ENCODE peak calls at places on chromosomes 6 and 20, in six cellular contexts. J, D, M, F, L and S are unnamed samples. For H3K36me3, the result is how much of the 10 kb centered on the place peaks cover.

GRCh38 chr6:10603265-10603664 is 82.1 kb downstream of the GCNT2 start:
- DNase-seq in J (no peak), D (peak), M (no peak), F (no peak), L (no peak), S (no peak)

GRCh38 chr20:24934716-24935115 is 14.4 kb upstream of the CST7 start:
- DNase-seq in J (no peak), D (no peak), M (no peak), F (no peak), L (no peak), S (no peak)

GRCh38 chr20:24567508-24567907 is 98.1 kb downstream of the SYNDIG1 start:
- DNase-seq in J (no peak), D (no peak), M (no peak), F (no peak), L (no peak), S (no peak)

GRCh38 chr6:44076366-44077200 is 50.7 kb downstream of the MRPL14 start:
- DNase-seq in J (no peak), D (peak), M (peak), F (no peak), L (peak), S (peak)

GRCh38 chr20:29740601-29740950 is 1516.9 kb upstream of the DEFB115 start:
- DNase-seq in J (no peak), D (no peak), M (no peak), F (no peak), L (no peak), S (no peak)

GRCh38 chr20:54690323-54690722 is 214.9 kb downstream of the DOK5 start:
- DNase-seq in J (no peak), D (no peak), M (no peak), F (no peak), L (no peak), S (no peak)

GRCh38 chr20:36775826-36776225 is 2.3 kb upstream of the DSN1 start:
- DNase-seq in J (no peak), D (no peak), M (no peak), F (no peak), L (no peak), S (no peak)

GRCh38 chr6:160238786-160239751 is 19.6 kb downstream of the SLC22A2 start:
- DNase-seq in J (no peak), D (no peak), M (no peak), F (no peak), L (no peak), S (no peak)

GRCh38 chr6:167750956-167751358 is 75.8 kb upstream of the AFDN start:
- DNase-seq in J (no peak), D (peak), M (no peak), F (no peak), L (peak), S (peak)

GRCh38 chr6:100202417-100203194 is 208.6 kb upstream of the MCHR2 start:
- DNase-seq in J (no peak), D (no peak), M (no peak), F (peak), L (no peak), S (no peak)

GRCh38 chr20:9514072-9514460 is 324 bp upstream of the LAMP5 start:
- DNase-seq in J (no peak), D (no peak), M (no peak), F (no peak), L (no peak), S (no peak)

GRCh38 chr6:3403244-3404154 is 53.4 kb downstream of the SLC22A23 start:
- DNase-seq in J (no peak), D (no peak), M (peak), F (no peak), L (no peak), S (peak)

GRCh38 chr6:97316982-97317381 is 34.0 kb upstream of the MMS22L start:
- DNase-seq in J (no peak), D (no peak), M (no peak), F (no peak), L (no peak), S (no peak)

GRCh38 chr6:151914475-151914874 is 107.0 kb downstream of the ESR1 start:
- DNase-seq in J (no peak), D (no peak), M (no peak), F (no peak), L (no peak), S (no peak)

GRCh38 chr6:106186714-106187113 is 100.6 kb downstream of the PRDM1 start:
- DNase-seq in J (no peak), D (no peak), M (no peak), F (no peak), L (no peak), S (no peak)

GRCh38 chr6:88143768-88144167 is 22.4 kb downstream of the CNR1 start:
- DNase-seq in J (no peak), D (no peak), M (no peak), F (no peak), L (no peak), S (no peak)

GRCh38 chr6:1404066-1404712 is 14.8 kb downstream of the FOXF2 start:
- DNase-seq in J (no peak), D (no peak), M (no peak), F (no peak), L (no peak), S (peak)

GRCh38 chr6:133673056-133673455 is 215.9 kb upstream of the TCF21 start:
- DNase-seq in J (no peak), D (no peak), M (no peak), F (no peak), L (no peak), S (no peak)

GRCh38 chr6:153099636-153100035 is 31.4 kb downstream of the RGS17 start:
- DNase-seq in J (no peak), D (no peak), M (no peak), F (no peak), L (no peak), S (no peak)

GRCh38 chr6:112029045-112029822 is 24.7 kb upstream of the CCN6 start:
- DNase-seq in J (no peak), D (peak), M (peak), F (peak), L (peak), S (no peak)

GRCh38 chr20:53902968-53903651 is 167.3 kb downstream of the BCAS1 start:
- DNase-seq in J (no peak), D (no peak), M (no peak), F (no peak), L (no peak), S (no peak)

GRCh38 chr20:46398963-46399362 is 7.5 kb downstream of the ELMO2 start:
- DNase-seq in J (no peak), D (no peak), M (no peak), F (no peak), L (no peak), S (no peak)

GRCh38 chr6:135210632-135211305 is 29.7 kb downstream of the MYB start:
- DNase-seq in J (no peak), D (no peak), M (no peak), F (no peak), L (no peak), S (no peak)

GRCh38 chr6:63740709-63741108 is 105.1 kb downstream of the PHF3 start:
- DNase-seq in J (no peak), D (no peak), M (no peak), F (no peak), L (no peak), S (no peak)

GRCh38 chr6:20661721-20662120 is 127.5 kb downstream of the CDKAL1 start:
- DNase-seq in J (no peak), D (no peak), M (no peak), F (no peak), L (no peak), S (no peak)

GRCh38 chr20:50559149-50559548 is 49.0 kb downstream of the PTPN1 start:
- DNase-seq in J (no peak), D (no peak), M (no peak), F (no peak), L (no peak), S (no peak)

GRCh38 chr6:157906537-157907061 is 75.1 kb upstream of the SYNJ2 start:
- DNase-seq in J (no peak), D (no peak), M (no peak), F (no peak), L (no peak), S (no peak)

GRCh38 chr20:48826883-48827771 is 672 bp downstream of the PREX1 start:
- DNase-seq in J (no peak), D (no peak), M (no peak), F (no peak), L (no peak), S (no peak)

GRCh38 chr6:49523901-49524300 is 24.2 kb downstream of the GLYATL3 start:
- DNase-seq in J (no peak), D (no peak), M (no peak), F (no peak), L (no peak), S (no peak)

GRCh38 chr20:17602493-17602892 is 32.6 kb downstream of the DSTN start:
- DNase-seq in J (no peak), D (no peak), M (no peak), F (no peak), L (no peak), S (no peak)

GRCh38 chr20:17601957-17602356 is 32.1 kb downstream of the DSTN start:
- DNase-seq in J (no peak), D (no peak), M (no peak), F (no peak), L (no peak), S (no peak)

GRCh38 chr20:17606001-17606400 is 36.1 kb downstream of the DSTN start:
- DNase-seq in J (no peak), D (no peak), M (no peak), F (no peak), L (no peak), S (no peak)

GRCh38 chr20:17608701-17609497 is 39.0 kb downstream of the DSTN start:
- DNase-seq in J (no peak), D (no peak), M (no peak), F (no peak), L (no peak), S (peak)

DNA sequence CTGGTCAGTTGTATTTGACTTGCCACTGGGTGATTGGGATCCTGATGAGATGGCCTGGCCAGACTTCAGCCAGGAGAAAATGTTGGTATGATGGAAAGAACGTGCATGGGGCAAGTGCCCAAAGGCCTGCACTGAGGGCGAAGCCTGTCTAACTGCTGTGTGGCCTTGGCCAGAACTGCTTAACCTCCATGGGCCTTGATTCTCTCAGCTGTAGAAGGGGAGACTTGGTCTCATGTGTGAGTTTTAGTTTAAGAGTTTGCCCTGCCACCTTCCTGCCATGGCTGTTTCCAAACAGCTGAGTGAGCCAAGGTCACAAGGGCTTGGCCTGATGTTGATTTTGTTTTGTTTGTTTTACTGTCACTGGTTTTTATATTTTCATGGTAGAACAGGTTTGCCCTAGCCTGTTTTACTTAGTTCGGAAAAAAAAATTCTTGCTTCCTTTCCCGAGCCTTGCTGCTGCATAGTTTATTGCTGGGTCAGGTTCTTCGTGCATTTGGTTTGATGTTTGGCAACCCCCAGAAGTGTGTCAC is 35.3 kb downstream of the DSTN start:
- DNase-seq in J (no peak), D (no peak), M (no peak), F (no peak), L (no peak), S (no peak)
- H3K36me3 ChIP-seq in J (under half), D (half or more), M (under half), F (under half), L (under half), S (under half)

DNA sequence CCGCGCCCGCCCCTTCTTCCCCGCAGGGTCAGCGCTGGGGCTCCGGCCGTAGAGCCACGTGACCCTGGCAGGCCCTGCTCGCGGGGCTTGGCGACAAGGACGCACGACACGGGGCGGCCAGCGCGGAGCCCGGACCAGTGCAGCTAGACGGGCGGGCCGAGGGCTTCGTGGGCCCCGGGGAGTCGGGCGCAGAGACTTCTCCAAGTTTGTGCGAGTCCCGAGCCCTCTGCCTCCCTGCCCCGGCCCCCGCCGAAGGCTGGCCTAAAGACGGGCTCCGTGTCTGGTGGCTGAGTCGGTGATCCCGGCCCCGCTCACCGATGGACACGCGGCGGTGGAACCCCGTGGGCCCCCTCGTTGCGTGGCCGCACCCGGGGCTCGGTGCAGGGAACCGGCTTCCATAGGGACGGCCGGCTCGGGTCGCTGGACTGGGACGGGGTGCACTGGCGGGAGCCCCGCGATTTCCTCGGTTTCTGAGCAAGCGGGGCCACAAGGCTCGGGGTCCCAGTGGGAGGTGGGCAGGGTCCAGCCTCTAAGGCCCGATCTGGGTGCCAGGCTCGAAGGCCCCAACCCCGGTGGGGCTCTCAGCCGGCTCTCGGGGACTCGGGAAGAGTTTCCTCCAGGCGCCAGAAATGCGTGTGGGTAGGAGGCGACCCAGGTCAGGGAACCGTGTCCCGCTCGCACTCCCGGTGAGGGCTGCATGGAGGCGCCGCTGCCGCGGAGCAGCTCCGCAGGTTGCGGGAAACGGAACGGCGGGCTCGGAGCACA is 461 bp upstream of the GATA5 start:
- DNase-seq in J (no peak), D (peak), M (no peak), F (no peak), L (peak), S (no peak)
- TF ChIP-seq POLR2A in J (no peak), D (no peak), M (no peak), F (no peak), L (no peak), S (no peak)

GRCh38 chr6:118504611-118505010 is 43.5 kb upstream of the PLN start:
- DNase-seq in J (no peak), D (no peak), M (no peak), F (no peak), L (no peak), S (no peak)
- H3K36me3 ChIP-seq in J (under half), D (under half), M (under half), F (under half), L (under half), S (under half)

GRCh38 chr20:18705490-18705889 is 108.1 kb upstream of the SCP2D1 start:
- DNase-seq in J (no peak), D (no peak), M (no peak), F (no peak), L (no peak), S (no peak)
- TF ChIP-seq POLR2A in J (no peak), D (no peak), M (no peak), F (no peak), L (no peak), S (no peak)

GRCh38 chr6:26468829-26469228 is 11.1 kb downstream of the BTN2A1 start:
- DNase-seq in J (no peak), D (no peak), M (no peak), F (no peak), L (no peak), S (no peak)

GRCh38 chr6:26470643-26471042 is 12.9 kb downstream of the BTN2A1 start:
- DNase-seq in J (no peak), D (no peak), M (no peak), F (no peak), L (no peak), S (no peak)

GRCh38 chr6:26464014-26464413 is 6.3 kb downstream of the BTN2A1 start:
- DNase-seq in J (no peak), D (no peak), M (no peak), F (no peak), L (no peak), S (no peak)

GRCh38 chr6:26464416-26465131 is 6.8 kb downstream of the BTN2A1 start:
- DNase-seq in J (no peak), D (no peak), M (no peak), F (no peak), L (no peak), S (no peak)

GRCh38 chr6:26465776-26466175 is 8.0 kb downstream of the BTN2A1 start:
- DNase-seq in J (no peak), D (no peak), M (no peak), F (no peak), L (no peak), S (no peak)
- H3K36me3 ChIP-seq in J (under half), D (half or more), M (under half), F (under half), L (under half), S (half or more)

DNA sequence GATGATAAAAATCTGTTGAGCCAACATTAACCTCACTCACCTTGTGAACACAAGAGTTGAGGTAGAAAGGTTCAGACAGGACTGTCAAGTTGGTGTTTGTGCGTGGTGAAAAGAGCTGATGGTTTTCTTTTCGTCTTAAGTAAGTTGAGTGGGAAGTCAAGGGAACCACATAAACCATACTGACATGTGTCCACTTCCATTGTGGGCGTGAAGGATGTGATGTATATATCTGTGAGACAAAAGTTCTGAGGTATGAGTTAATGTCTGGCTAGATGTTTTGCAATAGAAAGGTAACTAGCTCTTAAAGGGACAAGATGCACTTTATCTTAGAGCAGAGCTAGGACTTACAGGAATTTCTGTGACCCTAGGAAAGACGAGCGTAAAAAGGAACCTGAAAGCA is 1272.1 kb upstream of the ADGRB3 start:
- DNase-seq in J (no peak), D (no peak), M (no peak), F (no peak), L (no peak), S (no peak)
- TF ChIP-seq POLR2A in J (no peak), D (no peak), M (no peak), F (no peak), L (no peak), S (no peak)

DNA sequence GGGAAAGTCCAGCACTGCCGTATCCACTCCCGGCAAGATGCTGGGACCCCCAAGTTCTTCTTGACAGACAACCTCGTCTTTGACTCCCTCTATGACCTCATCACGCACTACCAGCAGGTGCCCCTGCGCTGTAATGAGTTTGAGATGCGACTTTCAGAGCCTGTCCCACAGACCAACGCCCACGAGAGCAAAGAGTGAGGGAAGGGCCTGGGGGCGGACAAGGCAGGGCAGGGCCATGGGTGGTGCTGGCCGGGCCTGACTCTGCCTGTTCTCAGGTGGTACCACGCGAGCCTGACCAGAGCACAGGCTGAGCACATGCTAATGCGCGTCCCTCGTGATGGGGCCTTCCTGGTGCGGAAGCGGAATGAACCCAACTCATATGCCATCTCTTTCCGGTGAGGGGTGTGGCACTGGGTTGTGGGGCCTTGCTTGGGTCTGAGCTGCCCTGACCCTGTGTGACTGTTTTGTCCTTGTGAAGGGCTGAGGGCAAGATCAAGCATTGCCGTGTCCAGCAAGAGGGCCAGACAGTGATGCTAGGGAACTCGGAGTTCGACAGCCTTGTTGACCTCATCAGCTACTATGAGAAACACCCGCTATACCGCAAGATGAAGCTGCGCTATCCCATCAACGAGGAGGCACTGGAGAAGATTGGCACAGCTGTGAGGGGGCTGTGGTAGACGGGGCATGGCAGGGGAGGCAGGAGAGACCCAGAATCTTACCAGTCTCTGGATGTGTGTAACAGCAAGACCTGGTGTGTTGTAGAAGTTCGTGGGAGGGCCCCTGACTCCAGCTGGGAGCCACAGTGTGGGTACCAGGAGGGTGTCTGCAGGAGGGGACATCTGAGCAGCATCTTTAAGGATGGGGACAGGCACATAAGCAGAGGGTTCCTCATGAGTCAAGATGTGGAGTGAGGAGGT is 29.1 kb downstream of the PLCG1 start:
- DNase-seq in J (no peak), D (peak), M (no peak), F (no peak), L (no peak), S (no peak)
- H3K36me3 ChIP-seq in J (under half), D (half or more), M (under half), F (under half), L (under half), S (half or more)

DNA sequence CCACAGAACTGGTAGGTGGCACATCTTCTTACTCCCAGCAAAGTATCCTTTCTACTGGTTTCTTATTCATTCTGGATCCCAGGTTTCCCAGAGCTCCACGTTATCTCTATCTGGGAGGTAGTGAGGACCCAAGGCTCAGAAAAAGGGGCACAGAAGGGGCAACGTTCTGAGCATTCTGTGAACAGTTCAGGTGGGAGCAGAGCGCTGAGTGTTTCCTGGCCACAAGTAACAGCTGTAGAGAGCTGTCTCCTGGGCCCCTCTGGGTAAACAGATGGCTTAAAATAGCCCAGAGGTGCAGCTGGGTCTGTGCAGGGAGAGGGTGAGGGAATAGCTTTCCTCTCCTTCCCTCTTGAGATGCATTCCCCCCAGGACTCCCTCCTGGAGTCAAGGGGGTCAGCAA is 2.1 kb downstream of the APOBEC2 start:
- DNase-seq in J (no peak), D (peak), M (no peak), F (no peak), L (no peak), S (no peak)
- TF ChIP-seq POLR2A in J (no peak), D (no peak), M (no peak), F (no peak), L (no peak), S (no peak)